ENCODE peak calls at places on chromosome 3, in ten cellular contexts. S, Q, P, V, B, E, I, G, R and W are unnamed samples.
A peak's percentile ranks its signal among the peaks of the same experiment; 100 is the strongest.

GRCh38 chr3:151171145-151171544 is 31.9 kb downstream of the GPR171 start:
- DNase-seq in S (no peak), Q (no peak), P (no peak), V (no peak), B (peak; percentile 61), E (no peak), I (no peak), G (no peak), R (no peak), W (peak; percentile 26)

GRCh38 chr3:7764091-7764490 is 737.5 kb upstream of the LMCD1 start:
- DNase-seq in S (no peak), Q (no peak), P (no peak), V (no peak), B (no peak), E (no peak), I (no peak), G (no peak), R (no peak), W (no peak)

GRCh38 chr3:187763850-187764648 is 18.8 kb upstream of the BCL6 start:
- DNase-seq in S (peak; percentile 74), Q (no peak), P (no peak), V (no peak), B (no peak), E (no peak), I (no peak), G (no peak), R (no peak), W (no peak)

GRCh38 chr3:37907906-37908305 is 46.2 kb downstream of the CTDSPL start:
- DNase-seq in S (no peak), Q (no peak), P (peak; percentile 37), V (no peak), B (peak; percentile 92), E (no peak), I (no peak), G (no peak), R (no peak), W (peak; percentile 56)

GRCh38 chr3:2807514-2807913 is 302.7 kb downstream of the IL5RA start:
- DNase-seq in S (no peak), Q (no peak), P (no peak), V (no peak), B (no peak), E (no peak), I (no peak), G (no peak), R (no peak), W (no peak)

GRCh38 chr3:73380735-73381532 is 243.8 kb downstream of the PDZRN3 start:
- DNase-seq in S (no peak), Q (no peak), P (no peak), V (no peak), B (no peak), E (no peak), I (no peak), G (no peak), R (no peak), W (no peak)

GRCh38 chr3:160616721-160617120 is 51.4 kb upstream of the KPNA4 start:
- DNase-seq in S (peak; percentile 68), Q (peak; percentile 33), P (no peak), V (no peak), B (no peak), E (no peak), I (no peak), G (no peak), R (no peak), W (no peak)

GRCh38 chr3:35664460-35664919 is 25.2 kb downstream of the ARPP21 start:
- DNase-seq in S (peak; percentile 33), Q (peak; percentile 20), P (peak; percentile 84), V (peak; percentile 30), B (peak; percentile 32), E (peak; percentile 31), I (no peak), G (peak; percentile 15), R (no peak), W (peak; percentile 20)

GRCh38 chr3:190038050-190038631 is 82.6 kb downstream of the P3H2 start:
- DNase-seq in S (peak; percentile 94), Q (peak; percentile 42), P (no peak), V (peak; percentile 87), B (no peak), E (no peak), I (no peak), G (no peak), R (no peak), W (no peak)

GRCh38 chr3:177229791-177230190 is 32.5 kb upstream of the TBL1XR1 start:
- DNase-seq in S (no peak), Q (peak; percentile 7), P (no peak), V (no peak), B (no peak), E (no peak), I (no peak), G (no peak), R (no peak), W (no peak)

GRCh38 chr3:127161973-127162579 is 30.9 kb upstream of the PRR23E start:
- DNase-seq in S (no peak), Q (no peak), P (no peak), V (no peak), B (no peak), E (no peak), I (no peak), G (no peak), R (no peak), W (no peak)

GRCh38 chr3:156150434-156151066 is 30.2 kb downstream of the KCNAB1 start:
- DNase-seq in S (peak; percentile 54), Q (peak; percentile 23), P (peak; percentile 14), V (no peak), B (peak; percentile 61), E (peak; percentile 71), I (no peak), G (peak; percentile 41), R (peak; percentile 33), W (no peak)

GRCh38 chr3:152899306-152899705 is 64.4 kb downstream of the P2RY1 start:
- DNase-seq in S (no peak), Q (no peak), P (no peak), V (no peak), B (no peak), E (no peak), I (no peak), G (no peak), R (no peak), W (no peak)

GRCh38 chr3:124826703-124827102 is 60.5 kb downstream of the ITGB5 start:
- DNase-seq in S (peak; percentile 88), Q (peak; percentile 84), P (peak; percentile 35), V (no peak), B (no peak), E (no peak), I (no peak), G (no peak), R (no peak), W (no peak)

GRCh38 chr3:1272541-1273265 is 179.9 kb downstream of the CNTN6 start:
- DNase-seq in S (no peak), Q (no peak), P (no peak), V (no peak), B (no peak), E (no peak), I (no peak), G (no peak), R (no peak), W (no peak)

GRCh38 chr3:25587094-25587493 is 77.6 kb downstream of the TOP2B start:
- DNase-seq in S (peak; percentile 40), Q (no peak), P (no peak), V (no peak), B (no peak), E (no peak), I (no peak), G (no peak), R (no peak), W (no peak)

GRCh38 chr3:57596495-57597239 is 477 bp downstream of the ARF4 start:
- DNase-seq in S (peak; percentile 78), Q (peak; percentile 72), P (no peak), V (peak; percentile 92), B (peak; percentile 68), E (peak; percentile 75), I (no peak), G (peak; percentile 62), R (no peak), W (peak; percentile 68)

GRCh38 chr3:28122227-28122626 is 119.2 kb upstream of the CMC1 start:
- DNase-seq in S (no peak), Q (no peak), P (no peak), V (no peak), B (no peak), E (no peak), I (no peak), G (no peak), R (no peak), W (no peak)

GRCh38 chr3:102410616-102411015 is 24.2 kb upstream of the ZPLD1 start:
- DNase-seq in S (no peak), Q (no peak), P (no peak), V (no peak), B (no peak), E (no peak), I (no peak), G (no peak), R (no peak), W (no peak)

GRCh38 chr3:116005404-116005803 is 382.1 kb downstream of the GAP43 start:
- DNase-seq in S (peak; percentile 97), Q (peak; percentile 82), P (peak; percentile 52), V (no peak), B (no peak), E (peak; percentile 54), I (no peak), G (peak; percentile 28), R (no peak), W (no peak)

GRCh38 chr3:56801151-56801596 is 575 bp downstream of the ARHGEF3 start:
- DNase-seq in S (no peak), Q (no peak), P (no peak), V (no peak), B (peak; percentile 26), E (peak; percentile 39), I (no peak), G (no peak), R (peak; percentile 11), W (no peak)

GRCh38 chr3:48426401-48426909 is 3.4 kb downstream of the PLXNB1 start:
- DNase-seq in S (no peak), Q (no peak), P (no peak), V (no peak), B (no peak), E (no peak), I (no peak), G (no peak), R (no peak), W (no peak)

GRCh38 chr3:70716832-70717231 is 404.4 kb upstream of the MDFIC2 start:
- DNase-seq in S (peak; percentile 35), Q (no peak), P (no peak), V (no peak), B (no peak), E (peak; percentile 26), I (no peak), G (peak; percentile 15), R (no peak), W (no peak)

GRCh38 chr3:51538115-51538458 is 432 bp upstream of the RAD54L2 start:
- DNase-seq in S (peak; percentile 17), Q (no peak), P (peak; percentile 7), V (no peak), B (peak; percentile 24), E (peak; percentile 17), I (no peak), G (no peak), R (no peak), W (no peak)

GRCh38 chr3:5784656-5785055 is 597.1 kb downstream of the EDEM1 start:
- DNase-seq in S (no peak), Q (no peak), P (peak; percentile 14), V (no peak), B (no peak), E (no peak), I (no peak), G (no peak), R (no peak), W (no peak)

GRCh38 chr3:64353256-64353655 is 128.0 kb upstream of the PRICKLE2 start:
- DNase-seq in S (peak; percentile 37), Q (peak; percentile 29), P (no peak), V (no peak), B (no peak), E (no peak), I (no peak), G (no peak), R (no peak), W (no peak)

GRCh38 chr3:16896094-16896627 is 11.4 kb downstream of the PLCL2 start:
- DNase-seq in S (no peak), Q (no peak), P (no peak), V (no peak), B (no peak), E (no peak), I (no peak), G (no peak), R (no peak), W (no peak)

GRCh38 chr3:183265713-183266417 is 12.8 kb downstream of the B3GNT5 start:
- DNase-seq in S (peak; percentile 100), Q (peak; percentile 10), P (no peak), V (no peak), B (no peak), E (no peak), I (no peak), G (no peak), R (no peak), W (no peak)